ENCODE peak calls at places on chromosomes 7 and 10, in four cellular contexts. S is K562, L is A549, Q is GM12878. H is an unnamed sample.
A peak's percentile ranks its signal among the peaks of the same experiment; 100 is the strongest.

GRCh38 chr10:35503548-35503947 is 101.6 kb upstream of the GJD4 start:
- DNase-seq in S (no peak), L (no peak), Q (no peak), H (no peak)

GRCh38 chr10:48216744-48217143 is 57.8 kb downstream of the FRMPD2 start:
- DNase-seq in S (no peak), L (no peak), Q (no peak), H (no peak)

GRCh38 chr7:53426145-53426750 is 390.8 kb downstream of the POM121L12 start:
- DNase-seq in S (no peak), L (no peak), Q (no peak), H (no peak)

GRCh38 chr7:14125998-14126397 is 136.5 kb upstream of the ETV1 start:
- DNase-seq in S (no peak), L (no peak), Q (no peak), H (no peak)

GRCh38 chr10:68560916-68561691 is 967 bp downstream of the TET1 start:
- DNase-seq in S (peak; percentile 82), L (no peak), Q (no peak), H (peak; percentile 27)

GRCh38 chr10:129494740-129495139 is 27.7 kb downstream of the MGMT start:
- DNase-seq in S (no peak), L (no peak), Q (no peak), H (no peak)

GRCh38 chr10:96747734-96748550 is 27.6 kb upstream of the PIK3AP1 start:
- DNase-seq in S (no peak), L (no peak), Q (peak; percentile 97), H (peak; percentile 16)

GRCh38 chr10:34102237-34102673 is 712.8 kb downstream of the PARD3 start:
- DNase-seq in S (no peak), L (no peak), Q (no peak), H (no peak)

GRCh38 chr10:31319602-31320178 is 674 bp downstream of the ZEB1 start:
- DNase-seq in S (peak; percentile 23), L (no peak), Q (no peak), H (no peak)

GRCh38 chr7:14851610-14852009 is 50.9 kb downstream of the DGKB start:
- DNase-seq in S (no peak), L (no peak), Q (no peak), H (no peak)

GRCh38 chr7:122438001-122438400 is 133.5 kb upstream of the FEZF1 start:
- DNase-seq in S (no peak), L (no peak), Q (no peak), H (no peak)

GRCh38 chr10:5551531-5552375 is 27.0 kb downstream of the CALML3 start:
- DNase-seq in S (peak; percentile 55), L (no peak), Q (peak; percentile 2), H (no peak)

GRCh38 chr10:107230854-107231253 is 66.3 kb upstream of the SORCS1 start:
- DNase-seq in S (no peak), L (no peak), Q (no peak), H (no peak)
- TF ChIP-seq CHD4 in S (no peak), L (no peak), Q (no peak), H (no peak)

GRCh38 chr7:136894789-136895188 is 26.3 kb downstream of the CHRM2 start:
- DNase-seq in S (no peak), L (no peak), Q (no peak), H (no peak)

GRCh38 chr7:136884492-136884891 is 16.0 kb downstream of the CHRM2 start:
- DNase-seq in S (no peak), L (no peak), Q (no peak), H (no peak)

GRCh38 chr7:136887317-136887716 is 18.9 kb downstream of the CHRM2 start:
- DNase-seq in S (no peak), L (no peak), Q (no peak), H (no peak)

DNA sequence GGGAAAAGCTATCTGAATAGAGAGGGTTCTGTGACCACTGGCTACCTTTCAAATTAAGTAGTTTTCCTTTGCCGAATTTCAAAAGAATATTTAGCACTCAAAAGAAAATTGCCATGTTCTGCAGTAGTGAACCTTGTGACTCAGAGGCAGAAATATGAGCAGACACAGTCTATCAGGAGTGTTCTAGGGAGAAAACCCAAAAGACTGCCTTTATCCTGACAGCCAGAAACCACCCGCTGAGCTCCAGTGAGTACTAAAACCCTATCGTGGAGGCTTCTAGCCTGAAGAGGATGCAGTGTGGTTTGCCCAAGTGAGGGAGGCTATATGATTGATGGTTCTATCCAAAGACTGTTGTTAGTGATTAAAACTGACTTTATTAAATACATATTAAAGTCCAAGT is 21.9 kb downstream of the CHRM2 start:
- DNase-seq in S (no peak), L (no peak), Q (no peak), H (no peak)
- TF ChIP-seq CHD4 in S (no peak), L (no peak), Q (no peak), H (no peak)

GRCh38 chr7:100397336-100398081 is 24.2 kb downstream of the PILRA start:
- DNase-seq in S (peak; percentile 39), L (no peak), Q (no peak), H (no peak)

GRCh38 chr7:100393233-100393905 is 20.1 kb downstream of the PILRA start:
- DNase-seq in S (no peak), L (no peak), Q (no peak), H (no peak)

GRCh38 chr7:100398239-100398638 is 25.0 kb downstream of the PILRA start:
- DNase-seq in S (no peak), L (no peak), Q (no peak), H (no peak)

GRCh38 chr7:100394077-100394476 is 20.8 kb downstream of the PILRA start:
- DNase-seq in S (no peak), L (no peak), Q (no peak), H (no peak)

GRCh38 chr7:100396421-100396982 is 23.2 kb downstream of the PILRA start:
- DNase-seq in S (no peak), L (no peak), Q (peak; percentile 93), H (no peak)
- TF ChIP-seq CHD4 in S (no peak), L (no peak), Q (peak; percentile 37), H (no peak)

GRCh38 chr7:64626557-64626956 is 39.4 kb upstream of the ZNF107 start:
- DNase-seq in S (no peak), L (no peak), Q (no peak), H (no peak)

GRCh38 chr7:64628192-64628591 is 37.7 kb upstream of the ZNF107 start:
- DNase-seq in S (no peak), L (no peak), Q (no peak), H (no peak)

GRCh38 chr7:64628721-64629120 is 37.2 kb upstream of the ZNF107 start:
- DNase-seq in S (no peak), L (no peak), Q (no peak), H (no peak)

GRCh38 chr7:64626083-64626469 is 39.9 kb upstream of the ZNF107 start:
- DNase-seq in S (no peak), L (no peak), Q (no peak), H (no peak)

DNA sequence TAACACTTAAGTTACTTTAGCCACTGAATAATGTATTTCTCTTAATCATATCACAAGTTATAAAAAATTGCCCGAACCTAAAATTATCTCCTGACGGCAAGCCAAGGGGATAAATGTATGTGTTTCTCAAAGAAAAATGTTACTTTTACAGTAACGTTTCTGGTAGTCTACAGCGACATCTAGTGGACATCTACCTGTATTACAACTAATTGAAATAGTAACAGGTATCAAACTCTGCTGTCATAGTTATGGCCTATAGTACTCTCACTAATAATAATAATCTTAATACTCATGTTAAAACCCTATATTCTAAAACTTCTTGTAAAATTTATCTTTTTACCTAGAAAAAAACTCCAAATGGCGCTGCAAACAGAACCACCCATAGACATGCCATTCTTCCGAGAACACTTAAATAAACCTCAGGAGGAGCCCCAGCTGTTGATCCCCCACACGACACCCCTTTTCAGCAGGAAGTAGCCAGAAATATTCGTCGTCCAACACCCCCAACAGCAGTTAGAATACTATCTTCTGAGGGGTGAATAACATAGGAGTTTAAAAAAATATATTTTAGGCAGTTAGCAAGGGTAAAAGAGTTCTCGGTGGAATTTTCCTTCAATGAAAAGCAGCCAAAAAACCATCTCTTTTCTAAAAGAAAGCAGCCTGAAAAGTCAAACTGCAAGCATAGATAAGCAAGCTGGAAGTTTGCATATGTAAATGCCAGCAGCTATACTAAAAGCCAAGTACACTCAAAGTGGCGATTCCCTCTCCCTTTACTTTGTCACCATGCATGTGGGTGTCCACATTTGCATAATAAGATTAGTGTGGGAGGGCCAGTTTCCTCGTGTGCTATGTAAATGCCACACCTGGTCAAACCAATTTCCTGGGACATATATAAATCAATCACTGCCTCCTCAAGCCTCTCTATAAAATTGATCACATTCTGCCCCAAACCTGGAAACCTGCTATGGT is 40.5 kb upstream of the ZNF107 start:
- DNase-seq in S (peak; percentile 53), L (no peak), Q (no peak), H (no peak)
- TF ChIP-seq CHD4 in S (no peak), L (no peak), Q (no peak), H (no peak)

DNA sequence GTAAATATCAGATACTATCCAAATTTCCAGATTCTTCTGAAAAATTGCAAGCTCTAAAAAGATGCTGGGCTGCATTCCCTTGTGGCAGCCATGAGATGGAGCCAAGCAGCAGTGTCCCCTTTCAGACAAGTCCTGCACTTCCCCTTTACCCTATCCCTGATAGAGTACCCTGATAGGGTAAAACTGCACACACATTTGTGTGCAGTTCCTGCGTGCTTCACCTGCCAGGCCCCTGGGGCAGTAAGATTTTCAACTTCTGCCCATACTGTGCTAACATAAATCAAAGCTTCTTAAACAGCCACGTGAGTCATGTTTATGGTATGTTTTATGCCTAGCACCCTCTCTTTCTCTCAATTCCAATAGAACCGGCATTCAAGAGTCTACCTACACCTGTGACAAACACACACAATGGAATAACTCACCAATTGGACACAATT is 52.2 kb downstream of the IFIT5 start:
- DNase-seq in S (no peak), L (peak; percentile 53), Q (no peak), H (peak; percentile 18)
- TF ChIP-seq CHD4 in S (no peak), L (no peak), Q (no peak), H (no peak)

DNA sequence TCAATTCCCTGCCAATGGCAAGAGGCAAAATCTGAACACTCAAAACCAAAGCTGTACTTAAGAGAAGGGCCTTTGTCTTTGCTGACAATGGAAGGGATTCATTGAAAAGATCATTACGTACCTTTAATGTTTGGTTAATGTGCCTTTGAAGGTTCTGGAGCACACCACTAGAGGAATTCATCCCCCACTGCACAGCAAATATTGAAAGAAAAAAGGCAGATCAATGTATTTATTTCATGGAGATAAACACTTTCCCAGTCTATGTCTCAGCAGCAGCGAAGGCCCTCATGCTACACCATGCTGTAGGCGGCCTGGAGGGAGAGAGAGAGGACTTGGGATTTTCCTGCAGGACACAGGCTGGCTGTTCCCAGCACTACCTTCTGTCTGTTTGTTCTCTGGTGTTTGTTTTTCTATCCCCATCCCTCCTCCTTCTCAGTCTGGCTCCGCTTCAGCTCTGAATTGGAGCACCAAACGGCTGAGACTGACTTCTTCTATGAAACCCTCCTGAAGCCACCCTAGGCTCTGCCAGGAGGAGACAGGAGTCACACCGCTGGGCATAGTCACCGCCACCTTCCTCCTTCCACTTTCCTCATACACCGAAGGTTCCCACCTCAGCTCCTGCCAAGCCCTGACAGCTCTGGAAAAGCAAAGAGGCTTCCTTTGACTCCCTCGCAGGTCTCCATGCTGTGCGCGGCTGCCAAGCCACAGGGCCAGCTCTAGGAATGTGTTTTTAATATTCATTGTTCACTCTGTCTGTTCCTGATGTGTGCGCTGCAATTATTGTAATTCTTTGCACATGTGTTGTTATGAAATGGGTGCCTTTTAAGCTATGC is 301.5 kb downstream of the FZD1 start:
- DNase-seq in S (no peak), L (peak; percentile 36), Q (no peak), H (peak; percentile 95)
- TF ChIP-seq CHD4 in S (no peak), L (no peak), Q (no peak), H (no peak)